ENCODE peak calls at places on chromosomes 5 and 9, in four cellular contexts. U is neural crest cell, K is IMR-90, L is stomach. Y is an unnamed sample.

GRCh38 chr5:99020698-99021048 is 91.9 kb upstream of the CHD1 start:
- DNase-seq in U (no peak), L (no peak), K (no peak), Y (no peak)

GRCh38 chr9:121735065-121735791 is 83.8 kb downstream of the DAB2IP start:
- DNase-seq in K (peak), L (no peak), U (no peak), Y (peak)

GRCh38 chr9:18208166-18209059 is 265.5 kb upstream of the ADAMTSL1 start:
- DNase-seq in U (peak), K (peak), L (peak), Y (peak)

GRCh38 chr5:55988979-55989612 is 5.7 kb downstream of the IL6ST start:
- DNase-seq in K (no peak), L (no peak), U (no peak), Y (no peak)

GRCh38 chr5:53331463-53331862 is 149.0 kb upstream of the FST start:
- DNase-seq in K (peak), L (no peak), U (no peak), Y (peak)

GRCh38 chr5:149486726-149487635 is 64.3 kb downstream of the CSNK1A1 start:
- DNase-seq in L (no peak), K (peak), U (no peak), Y (peak)

GRCh38 chr9:129250786-129251185 is 72.7 kb upstream of the IER5L start:
- DNase-seq in L (no peak), U (no peak), K (peak), Y (peak)

GRCh38 chr5:56543431-56544385 is 271.6 kb upstream of the MAP3K1 start:
- DNase-seq in L (no peak), K (peak), U (no peak), Y (peak)

GRCh38 chr5:151214614-151215545 is 9.0 kb downstream of the CCDC69 start:
- DNase-seq in L (no peak), K (no peak), U (no peak), Y (no peak)

GRCh38 chr5:125117556-125117955 is 371.1 kb upstream of the ZNF608 start:
- DNase-seq in K (peak), U (no peak), L (no peak), Y (no peak)

GRCh38 chr9:7912037-7912535 is 112.5 kb upstream of the DMAC1 start:
- DNase-seq in U (no peak), L (no peak), K (no peak), Y (no peak)

GRCh38 chr9:83020864-83021263 is 42.1 kb downstream of the RASEF start:
- DNase-seq in K (no peak), L (no peak), U (no peak), Y (no peak)

GRCh38 chr5:76638466-76638865 is 15.3 kb upstream of the F2RL2 start:
- DNase-seq in L (no peak), K (no peak), U (no peak), Y (peak)

GRCh38 chr9:33952066-33952465 is 96.6 kb downstream of the UBAP2 start:
- DNase-seq in L (no peak), K (no peak), U (no peak), Y (no peak)

GRCh38 chr5:125198270-125198974 is 452.0 kb upstream of the ZNF608 start:
- DNase-seq in L (peak), K (peak), U (peak), Y (peak)

GRCh38 chr9:78023003-78023741 is 8.4 kb downstream of the GNAQ start:
- DNase-seq in U (no peak), K (peak), L (peak), Y (peak)

GRCh38 chr9:136791466-136792276 is 527 bp downstream of the TMEM141 start:
- DNase-seq in K (no peak), U (peak), L (peak), Y (no peak)

GRCh38 chr5:44951371-44951770 is 142.6 kb downstream of the MRPS30 start:
- DNase-seq in K (no peak), U (no peak), L (no peak), Y (no peak)

GRCh38 chr9:95504053-95504963 is 12.5 kb downstream of the PTCH1 start:
- DNase-seq in L (no peak), K (peak), U (no peak), Y (peak)

GRCh38 chr5:113612060-113612496 is 98.6 kb downstream of the YTHDC2 start:
- DNase-seq in L (no peak), K (peak), U (no peak), Y (peak)

GRCh38 chr5:61347088-61347487 is 15.0 kb downstream of the ZSWIM6 start:
- DNase-seq in K (no peak), U (no peak), L (no peak), Y (peak)

GRCh38 chr5:43484049-43484849 is 584 bp upstream of the TMEM267 start:
- DNase-seq in K (peak), L (peak), U (peak), Y (peak)

GRCh38 chr9:19440376-19440775 is 31.6 kb downstream of the ACER2 start:
- DNase-seq in K (no peak), L (no peak), U (no peak), Y (no peak)

GRCh38 chr9:85971731-85972130 is 30.8 kb downstream of the NAA35 start:
- DNase-seq in U (no peak), L (no peak), K (peak), Y (peak)

GRCh38 chr5:139513852-139514485 is 31.4 kb upstream of the STING1 start:
- DNase-seq in K (no peak), L (no peak), U (no peak), Y (no peak)

GRCh38 chr5:168443950-168444700 is 42.1 kb upstream of the RARS1 start:
- DNase-seq in U (no peak), K (peak), L (no peak), Y (peak)

GRCh38 chr5:77630246-77631165 is 8.0 kb downstream of the OTP start:
- DNase-seq in K (no peak), L (peak), U (no peak), Y (no peak)

GRCh38 chr5:133876266-133876665 is 92.2 kb downstream of the C5orf15 start:
- DNase-seq in K (no peak), U (no peak), L (no peak), Y (no peak)

GRCh38 chr9:22809371-22809770 is 362.7 kb downstream of the DMRTA1 start:
- DNase-seq in L (no peak), K (no peak), U (no peak), Y (no peak)

GRCh38 chr9:20537269-20537668 is 85.0 kb downstream of the MLLT3 start:
- DNase-seq in U (no peak), K (no peak), L (no peak), Y (no peak)

GRCh38 chr5:175652741-175653663 is 4.9 kb upstream of the HRH2 start:
- DNase-seq in U (no peak), L (no peak), K (no peak), Y (no peak)

GRCh38 chr9:127801955-127802575 is 617 bp upstream of the FPGS start:
- DNase-seq in L (no peak), K (no peak), U (no peak), Y (peak)

GRCh38 chr5:116542619-116543018 is 32.0 kb downstream of the SEMA6A start:
- DNase-seq in U (no peak), K (no peak), L (no peak), Y (no peak)

DNA sequence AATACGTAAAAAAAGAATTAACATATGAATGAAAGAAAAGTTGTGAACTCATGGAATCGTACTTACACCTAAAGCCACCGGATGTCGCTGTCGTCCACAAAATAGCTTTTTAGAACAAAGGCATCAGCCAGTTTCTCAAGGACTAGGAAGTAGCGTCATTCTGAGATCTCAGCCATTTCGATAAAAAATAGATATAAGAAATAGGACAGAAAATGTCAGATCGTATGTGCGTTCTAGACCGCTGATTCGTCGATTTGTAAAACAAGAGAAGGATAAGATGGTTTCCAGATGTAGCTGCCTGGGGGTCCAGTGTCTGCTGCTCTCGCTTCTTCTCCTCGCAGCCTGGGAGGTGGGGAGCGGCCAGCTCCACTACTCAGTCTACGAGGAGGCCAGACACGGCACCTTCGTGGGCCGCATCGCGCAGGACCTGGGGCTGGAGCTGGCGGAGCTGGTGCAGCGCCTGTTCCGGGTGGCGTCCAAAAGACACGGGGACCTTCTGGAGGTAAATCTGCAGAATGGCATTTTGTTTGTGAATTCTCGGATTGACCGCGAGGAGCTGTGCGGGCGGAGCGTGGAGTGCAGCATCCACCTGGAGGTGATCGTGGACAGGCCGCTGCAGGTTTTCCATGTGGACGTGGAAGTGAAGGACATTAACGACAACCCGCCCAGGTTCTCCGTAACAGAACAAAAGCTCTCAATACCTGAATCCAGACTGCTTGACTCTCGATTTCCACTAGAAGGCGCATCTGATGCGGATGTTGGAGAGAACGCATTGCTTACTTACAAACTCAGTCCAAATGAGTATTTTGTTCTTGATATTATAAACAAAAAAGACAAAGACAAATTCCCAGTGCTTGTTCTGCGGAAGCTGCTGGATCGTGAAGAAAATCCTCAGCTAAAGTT is at the start of gene PCDHA10:
- DNase-seq in L (no peak), K (no peak), U (no peak), Y (peak)
- TF ChIP-seq CTCF in L (no peak), K (no peak), U (peak), Y (no peak)

DNA sequence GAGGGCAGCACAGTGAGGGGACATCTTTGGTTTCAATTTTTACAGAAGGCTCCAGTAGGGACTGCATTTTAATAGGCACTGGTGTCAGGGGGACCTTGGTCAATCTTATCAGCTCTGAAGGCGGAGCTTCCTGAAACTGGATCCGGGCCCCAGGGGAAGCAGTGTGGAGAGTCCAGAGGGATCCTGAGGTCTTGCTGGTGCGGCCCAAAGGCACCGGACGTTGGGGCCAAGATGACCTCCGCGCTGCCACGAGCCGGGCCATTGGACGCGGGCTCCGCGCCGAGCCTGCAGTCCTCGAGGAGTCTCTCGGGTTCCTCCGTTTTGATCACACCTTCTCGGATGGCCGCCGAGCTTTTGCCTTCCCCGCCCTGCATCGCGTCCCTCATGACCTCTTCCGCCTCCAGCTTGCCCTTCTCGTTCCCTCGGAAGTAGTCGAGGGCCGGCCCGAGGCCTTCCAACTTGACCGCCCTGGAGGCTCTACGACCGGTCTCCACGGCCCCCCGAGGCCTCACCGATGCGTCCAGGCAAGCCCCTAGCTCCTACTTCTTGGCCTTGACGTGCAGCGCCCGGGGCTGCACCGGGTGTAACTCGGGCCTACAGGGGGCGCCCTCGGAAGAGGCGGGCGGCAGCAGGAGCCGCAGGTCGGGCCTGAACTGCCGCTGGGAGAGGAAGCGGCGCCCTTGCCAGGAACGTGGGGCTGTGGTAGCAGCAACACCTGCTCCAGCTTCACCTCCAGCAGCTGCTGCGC is 18.8 kb downstream of the C5orf52 start:
- DNase-seq in U (no peak), K (no peak), L (no peak), Y (no peak)
- TF ChIP-seq CTCF in U (no peak), K (no peak), L (no peak), Y (no peak)

DNA sequence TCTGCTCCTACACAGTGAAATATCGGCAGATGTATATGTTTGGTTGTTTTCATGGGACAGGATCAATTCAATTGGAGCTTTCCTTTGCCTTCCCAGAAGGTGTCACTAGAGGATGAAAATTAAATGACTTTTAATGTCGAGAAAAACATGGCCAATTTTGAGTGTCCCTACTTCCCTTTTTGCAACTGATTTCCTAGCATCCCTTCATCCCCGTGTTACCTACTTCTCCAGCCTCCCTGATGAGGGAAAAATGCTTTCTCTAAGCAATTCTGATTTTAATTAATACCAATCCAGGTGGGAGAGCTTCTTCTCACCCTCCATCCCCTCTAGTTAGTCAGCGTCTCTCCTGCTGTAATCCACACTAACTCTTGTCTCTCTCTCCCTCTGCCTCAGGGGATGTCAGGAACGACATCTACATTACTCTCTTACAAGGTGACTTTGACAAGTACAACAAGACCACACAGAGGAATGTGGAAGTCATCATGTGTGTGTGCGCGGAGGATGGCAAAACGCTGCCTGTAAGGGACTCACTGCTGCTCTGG is 64.9 kb downstream of the DOCK2 start:
- DNase-seq in U (no peak), L (no peak), K (peak), Y (peak)
- TF ChIP-seq CTCF in U (peak), L (no peak), K (peak), Y (peak)

GRCh38 chr5:127886141-127886540 is 182.9 kb downstream of the CCDC192 start:
- DNase-seq in K (no peak), U (no peak), L (no peak), Y (no peak)
- TF ChIP-seq CTCF in K (no peak), U (no peak), L (no peak), Y (no peak)

DNA sequence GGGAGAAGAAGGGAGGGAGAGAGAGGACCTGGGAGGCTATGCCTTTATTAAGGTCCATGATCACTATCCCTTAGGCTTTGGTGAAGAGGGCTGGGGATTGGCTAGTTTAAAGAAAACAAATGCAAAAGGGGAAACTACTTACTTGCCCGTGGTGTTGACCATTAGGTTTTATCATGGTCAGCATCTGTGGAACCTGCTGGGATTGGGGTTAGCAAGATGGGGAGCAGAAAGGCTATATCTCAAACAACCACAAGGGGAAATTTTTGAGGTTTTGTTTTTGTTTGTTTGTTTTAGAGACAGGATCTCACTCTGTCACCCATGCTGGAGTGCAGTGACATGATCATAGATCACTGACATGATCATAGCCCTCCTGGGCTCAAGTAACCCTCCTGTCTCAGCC is 9.0 kb upstream of the RAD23B start:
- DNase-seq in U (no peak), K (no peak), L (no peak), Y (no peak)
- TF ChIP-seq CTCF in U (peak), K (no peak), L (no peak), Y (peak)

GRCh38 chr9:105376893-105377292 is 70.9 kb upstream of the FSD1L start:
- DNase-seq in K (no peak), U (no peak), L (no peak), Y (no peak)
- TF ChIP-seq CTCF in K (no peak), U (no peak), L (no peak), Y (no peak)

DNA sequence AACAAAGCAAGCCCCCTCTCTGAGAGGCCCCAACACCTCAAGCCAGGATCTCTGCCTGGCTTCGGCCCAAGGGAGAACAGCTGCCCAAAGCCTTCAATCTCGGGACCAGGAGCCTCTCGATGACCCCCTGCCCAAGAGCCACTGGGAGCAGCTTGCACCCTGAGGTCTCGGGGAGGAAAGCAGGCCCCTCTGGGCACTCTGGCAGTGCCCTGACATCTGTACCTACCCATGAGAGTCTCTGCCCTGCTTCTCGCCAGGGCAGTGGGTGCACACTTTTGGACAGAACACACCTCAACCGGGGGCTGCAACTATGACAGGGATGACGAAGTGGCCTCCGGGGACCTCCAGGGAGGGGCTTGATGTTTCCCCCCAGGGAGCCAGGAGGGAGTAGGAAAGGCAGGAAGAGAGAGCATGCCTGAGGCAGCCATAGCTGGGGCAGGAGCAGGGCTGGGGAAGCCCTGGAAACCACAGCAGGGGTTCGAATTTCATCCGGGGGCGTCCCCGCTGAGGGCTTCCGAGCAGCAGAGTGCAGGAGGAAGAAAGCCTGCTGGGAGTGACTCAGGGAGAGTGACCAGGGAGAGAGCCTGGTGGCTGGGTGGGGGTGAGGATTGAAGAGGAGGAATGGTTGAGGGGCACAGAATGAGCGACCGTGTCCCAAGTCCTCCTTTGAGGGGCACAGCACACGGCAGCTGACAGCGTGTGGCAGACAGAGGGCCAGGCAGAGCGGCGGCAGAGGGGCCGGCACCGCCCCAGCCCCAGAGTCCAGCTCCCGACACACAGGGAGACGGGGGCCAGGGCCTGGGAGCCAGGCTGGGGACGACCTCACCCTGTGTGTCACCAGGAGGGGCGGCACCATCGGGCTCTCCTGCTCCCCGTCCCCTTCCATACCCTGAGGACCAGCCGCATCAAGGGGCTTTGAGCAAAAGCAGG is 1.8 kb downstream of the LPCAT1 start:
- DNase-seq in K (peak), L (peak), U (no peak), Y (peak)
- TF ChIP-seq CTCF in K (no peak), L (no peak), U (no peak), Y (no peak)

DNA sequence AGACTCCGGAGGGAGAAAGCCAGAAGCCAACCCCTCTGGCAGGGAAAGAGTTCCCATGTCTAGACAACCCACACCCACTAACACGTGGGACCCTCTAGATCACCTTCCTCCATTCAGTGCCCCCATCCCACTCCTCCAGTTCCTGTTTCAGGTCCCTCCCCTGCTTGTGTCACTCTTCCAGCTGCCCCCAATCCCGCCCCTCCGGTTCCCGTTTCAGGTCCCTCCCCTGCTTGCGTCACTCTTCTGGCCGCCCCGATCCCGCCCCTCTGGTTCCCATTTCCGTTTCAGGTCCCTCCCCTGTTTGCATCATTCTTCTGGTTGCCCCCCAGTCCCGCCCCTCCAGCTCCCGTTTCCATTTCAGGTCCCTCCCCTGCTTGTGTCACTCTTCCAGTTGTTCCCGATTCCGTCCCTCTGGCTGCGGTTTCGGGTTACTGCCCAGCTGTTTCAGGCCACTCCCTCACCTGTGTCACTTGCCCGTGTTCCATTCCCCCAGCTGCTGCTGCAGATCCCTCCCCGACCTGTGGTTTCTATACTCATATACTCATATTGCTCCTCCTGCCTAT is 64.8 kb upstream of the RANBP6 start:
- DNase-seq in L (peak), K (peak), U (peak), Y (peak)
- TF ChIP-seq CTCF in L (peak), K (no peak), U (no peak), Y (no peak)